ENCODE peak calls at places on chromosomes 11 and 22, in seven cellular contexts. E is A549; X is Caco-2; R is stomach; C is IMR-90; S is CD8-positive, alpha-beta memory T cell; U is SK-N-SH. P is an unnamed sample. For H3K9me3, the result is how much of the 10 kb centered on the place peaks cover.

GRCh38 chr22:39534092-39534506 is 1.6 kb upstream of the RPS19BP1 start:
- DNase-seq in E (no peak), X (no peak), R (no peak), C (no peak), S (no peak), U (no peak), P (no peak)

GRCh38 chr11:62713343-62713742 is 5.9 kb downstream of the GNG3 start:
- DNase-seq in E (peak), X (peak), R (peak), C (no peak), S (no peak), U (no peak), P (no peak)

GRCh38 chr11:2432628-2433071 is 11.7 kb downstream of the TRPM5 start:
- DNase-seq in E (no peak), X (no peak), R (no peak), C (no peak), S (no peak), U (no peak), P (no peak)

GRCh38 chr11:119615003-119615878 is 113.8 kb downstream of the NECTIN1 start:
- DNase-seq in E (peak), X (no peak), R (no peak), C (peak), S (no peak), U (no peak), P (peak)

GRCh38 chr11:77874206-77874605 is 53.3 kb downstream of the AAMDC start:
- DNase-seq in E (no peak), X (no peak), R (no peak), C (peak), S (no peak), U (no peak), P (no peak)

GRCh38 chr11:61115498-61116224 is 13.4 kb downstream of the CD5 start:
- DNase-seq in E (no peak), X (no peak), R (no peak), C (no peak), S (no peak), U (no peak), P (no peak)

GRCh38 chr11:62370743-62371440 is 33.6 kb downstream of the ASRGL1 start:
- DNase-seq in E (no peak), X (no peak), R (peak), C (no peak), S (peak), U (no peak), P (no peak)

GRCh38 chr22:46043816-46044717 is 67.1 kb upstream of the WNT7B start:
- DNase-seq in E (no peak), X (no peak), R (peak), C (no peak), S (peak), U (no peak), P (no peak)

GRCh38 chr22:31244044-31244942 is 32.2 kb downstream of the LIMK2 start:
- DNase-seq in E (peak), X (peak), R (no peak), C (peak), S (no peak), U (peak), P (no peak)

GRCh38 chr11:45597116-45597515 is 68.3 kb downstream of the CHST1 start:
- DNase-seq in E (no peak), X (no peak), R (no peak), C (no peak), S (no peak), U (no peak), P (no peak)

GRCh38 chr11:77155556-77156130 is 27.6 kb downstream of the MYO7A start:
- DNase-seq in E (no peak), X (no peak), R (no peak), C (no peak), S (no peak), U (no peak), P (no peak)

GRCh38 chr11:127136438-127136837 is 135.9 kb upstream of the KIRREL3 start:
- DNase-seq in E (no peak), X (no peak), R (no peak), C (no peak), S (no peak), U (no peak), P (no peak)

GRCh38 chr11:61349189-61349751 is 12.4 kb downstream of the CYB561A3 start:
- DNase-seq in E (no peak), X (no peak), R (no peak), C (no peak), S (no peak), U (no peak), P (no peak)

GRCh38 chr11:655036-655726 is 18.1 kb downstream of the DRD4 start:
- DNase-seq in E (peak), X (no peak), R (no peak), C (no peak), S (no peak), U (no peak), P (no peak)

GRCh38 chr11:134727204-134727603 is 315.2 kb upstream of the B3GAT1 start:
- DNase-seq in E (no peak), X (no peak), R (no peak), C (no peak), S (no peak), U (no peak), P (no peak)

GRCh38 chr11:1735271-1735670 is 15.1 kb downstream of the IFITM10 start:
- DNase-seq in E (no peak), X (no peak), R (no peak), C (no peak), S (no peak), U (no peak), P (no peak)

DNA sequence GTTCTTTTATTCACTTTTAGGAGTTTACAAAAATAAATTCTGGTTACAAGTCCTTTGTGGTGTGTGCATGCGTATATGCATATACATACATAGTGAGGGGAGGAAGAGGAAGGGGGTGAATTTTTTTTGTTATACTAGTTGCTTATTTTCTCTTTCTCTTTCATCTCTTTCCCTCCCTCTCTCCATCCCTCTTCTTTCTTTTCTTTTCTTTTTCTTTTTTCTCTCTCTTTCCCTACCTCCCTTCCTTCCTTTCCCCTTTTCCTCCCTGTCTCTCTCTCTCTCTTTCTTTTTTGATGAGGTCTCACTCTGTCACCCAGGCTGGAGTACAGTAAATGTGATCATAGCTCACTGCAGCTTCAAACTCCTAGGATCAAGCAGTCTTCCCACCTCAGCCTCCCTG is 14.1 kb downstream of the PPP6R2 start:
- DNase-seq in E (no peak), X (no peak), R (no peak), C (no peak), S (no peak), U (no peak), P (no peak)
- H3K9me3 ChIP-seq in E (under half), X (under half), R (under half), C (under half), S (under half), U (under half), P (under half)

GRCh38 chr11:17719028-17719939 is at the start of gene MYOD1:
- DNase-seq in E (peak), X (no peak), R (no peak), C (no peak), S (no peak), U (peak), P (no peak)

GRCh38 chr11:17720796-17721171 is 1.4 kb downstream of the MYOD1 start:
- DNase-seq in E (no peak), X (no peak), R (no peak), C (no peak), S (no peak), U (peak), P (no peak)

GRCh38 chr11:17718510-17718962 is 835 bp upstream of the MYOD1 start:
- DNase-seq in E (no peak), X (no peak), R (no peak), C (no peak), S (no peak), U (no peak), P (no peak)

GRCh38 chr11:17721242-17721999 is 2.0 kb downstream of the MYOD1 start:
- DNase-seq in E (no peak), X (no peak), R (no peak), C (no peak), S (no peak), U (peak), P (no peak)

GRCh38 chr11:17719940-17720795 is 797 bp downstream of the MYOD1 start:
- DNase-seq in E (peak), X (no peak), R (no peak), C (no peak), S (no peak), U (peak), P (no peak)
- H3K4me3 ChIP-seq in E (peak), X (no peak), R (no peak), C (no peak), S (no peak), U (no peak), P (no peak)

GRCh38 chr22:48635031-48635430 is 1192.6 kb downstream of the BRD1 start:
- DNase-seq in E (no peak), X (no peak), R (no peak), C (no peak), S (no peak), U (no peak), P (no peak)
- H3K9me3 ChIP-seq in E (under half), X (under half), R (under half), C (half or more), S (under half), U (under half), P (under half)

DNA sequence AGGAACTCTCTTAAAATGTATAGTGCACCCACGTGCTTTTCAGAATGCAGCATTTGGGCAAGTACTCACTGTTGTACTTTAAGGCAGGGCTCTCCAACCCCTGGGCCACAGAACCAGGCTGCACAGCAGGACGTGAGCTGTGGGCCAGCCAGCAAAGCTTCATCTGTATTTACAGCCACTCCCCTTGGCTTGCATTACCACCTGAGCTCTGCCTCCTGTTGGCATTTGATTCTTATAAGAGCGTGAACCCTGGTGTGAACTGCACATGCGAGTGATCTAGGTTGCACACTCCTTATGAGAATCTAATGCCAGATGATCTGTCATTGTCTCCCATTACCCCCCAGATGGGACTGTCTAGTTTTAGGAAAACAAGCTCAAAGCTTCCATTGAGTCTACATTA is 3.0 kb downstream of the C11orf58 start:
- DNase-seq in E (peak), X (no peak), R (peak), C (no peak), S (no peak), U (no peak), P (no peak)
- H3K4me3 ChIP-seq in E (no peak), X (no peak), R (no peak), C (no peak), S (no peak), U (no peak), P (no peak)

GRCh38 chr22:48516571-48516970 is 1311.1 kb downstream of the BRD1 start:
- DNase-seq in E (no peak), X (no peak), R (no peak), C (no peak), S (no peak), U (no peak), P (no peak)
- H3K9me3 ChIP-seq in E (under half), X (under half), R (under half), C (half or more), S (under half), U (under half), P (under half)

DNA sequence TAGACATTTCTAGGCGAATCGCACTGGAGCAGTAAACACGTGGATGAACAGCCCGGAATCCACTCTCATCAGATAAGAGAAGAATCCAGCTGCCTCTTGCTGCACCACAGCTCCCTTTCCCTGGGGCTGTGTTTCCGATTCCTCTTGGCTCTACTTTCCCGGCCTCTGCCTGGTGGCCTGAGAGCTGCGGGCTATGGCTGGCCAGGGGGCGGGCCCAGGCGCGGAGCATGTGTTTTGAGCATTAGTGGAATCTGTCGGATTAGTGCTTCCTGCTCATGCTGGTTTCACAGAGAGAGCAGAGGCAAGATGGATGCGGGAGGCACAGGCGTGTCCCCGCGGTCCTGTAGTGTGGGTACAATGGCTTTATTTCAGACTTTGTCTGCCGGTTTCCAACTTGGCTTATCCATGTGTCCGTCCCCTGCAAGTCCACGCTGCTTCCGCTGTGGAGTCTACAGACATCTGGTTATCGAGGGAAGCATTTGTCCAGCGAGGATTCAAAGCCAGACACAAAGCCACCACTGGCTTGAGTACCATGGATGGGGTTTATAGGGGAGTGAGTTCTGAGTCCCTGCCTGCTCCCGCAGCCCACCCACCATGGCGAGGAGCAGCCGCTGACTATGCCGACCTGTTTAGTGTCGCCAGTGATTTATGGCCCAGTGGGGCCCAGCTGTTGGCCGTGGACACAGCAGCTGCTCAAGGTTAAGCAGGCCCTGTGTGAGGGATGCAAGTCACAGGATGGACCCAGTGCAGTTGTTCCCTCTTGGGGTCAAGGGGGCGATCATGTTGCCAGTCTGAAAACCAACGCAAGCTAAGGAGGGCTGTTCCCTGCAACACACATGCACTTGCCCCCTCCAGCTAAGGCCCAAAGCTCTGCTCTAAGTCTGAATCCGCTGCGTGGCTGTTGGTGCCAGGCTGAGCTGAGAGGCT is 43.3 kb upstream of the EP300 start:
- DNase-seq in E (no peak), X (peak), R (peak), C (peak), S (no peak), U (peak), P (no peak)
- H3K4me3 ChIP-seq in E (no peak), X (peak), R (peak), C (no peak), S (no peak), U (no peak), P (no peak)

GRCh38 chr11:59356561-59356960 is 2.1 kb upstream of the OR5AN1 start:
- DNase-seq in E (no peak), X (no peak), R (no peak), C (no peak), S (no peak), U (no peak), P (no peak)
- H3K9me3 ChIP-seq in E (under half), X (under half), R (under half), C (under half), S (under half), U (under half), P (under half)

DNA sequence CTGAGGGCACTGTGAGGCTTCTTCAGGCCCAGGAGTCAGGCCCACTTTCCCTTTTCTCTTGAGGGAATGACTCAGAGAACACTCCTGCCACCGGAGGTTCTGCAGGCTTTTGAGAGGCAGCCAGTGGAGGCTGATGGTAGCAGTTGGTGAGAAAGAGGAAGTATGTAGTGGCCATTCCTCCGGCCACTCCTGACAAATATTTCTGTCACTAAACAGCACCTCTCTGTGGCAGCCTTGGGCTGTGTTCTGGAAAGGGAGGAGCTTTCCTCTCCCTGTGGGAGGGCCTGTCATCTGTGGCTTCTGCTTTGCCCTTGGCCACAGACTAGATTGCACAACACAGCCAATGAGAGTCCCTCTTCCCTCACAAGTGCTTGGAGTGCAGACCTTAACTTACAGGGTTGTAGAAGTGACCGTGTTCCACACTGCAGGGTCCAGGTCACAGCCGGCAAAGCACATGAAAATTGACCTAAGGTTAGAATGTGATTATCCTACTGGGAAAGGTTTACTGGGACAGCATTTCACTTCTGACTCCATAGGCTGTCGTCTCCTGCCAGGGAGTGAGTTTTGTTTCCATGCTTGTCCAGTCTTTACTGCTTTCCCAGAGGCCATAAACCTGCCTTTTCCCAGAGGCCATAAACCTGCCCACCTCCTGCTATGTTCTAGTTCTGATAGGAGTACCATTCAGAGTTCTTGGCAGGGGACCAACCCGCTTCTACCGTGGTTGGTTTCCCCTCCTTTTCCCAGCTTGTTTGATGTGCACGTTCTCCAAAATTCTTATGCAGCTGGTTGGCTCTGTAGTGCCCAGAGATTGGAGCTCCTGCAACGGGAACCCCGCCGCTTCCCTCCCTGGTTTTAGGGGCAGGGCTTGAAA is 33.3 kb downstream of the MARK2 start:
- DNase-seq in E (peak), X (peak), R (peak), C (peak), S (peak), U (peak), P (peak)
- H3K4me3 ChIP-seq in E (peak), X (no peak), R (no peak), C (no peak), S (peak), U (no peak), P (peak)

P was measured in keratinocyte.